ENCODE peak calls at places on chromosomes 11 and 22, in four cellular contexts. R is WTC11, V is K562, S is HepG2. H is an unnamed sample.

GRCh38 chr11:125995313-125995712 is 49.5 kb downstream of the VSIG10L2 start:
- DNase-seq in R (no peak), S (no peak), V (no peak), H (no peak)

GRCh38 chr22:44363214-44363979 is 50.6 kb upstream of the SHISAL1 start:
- DNase-seq in R (no peak), S (peak; percentile 14), V (no peak), H (peak; percentile 90)

GRCh38 chr11:1732421-1733008 is 17.9 kb downstream of the IFITM10 start:
- DNase-seq in S (no peak), V (no peak), R (no peak), H (no peak)

GRCh38 chr11:75014129-75014528 is 25.4 kb downstream of the NEU3 start:
- DNase-seq in V (no peak), R (no peak), S (no peak), H (no peak)

GRCh38 chr11:14384338-14384737 is 25.4 kb upstream of the RRAS2 start:
- DNase-seq in S (no peak), V (no peak), R (no peak), H (no peak)

GRCh38 chr11:83120328-83120727 is 36.6 kb upstream of the PCF11 start:
- DNase-seq in R (no peak), V (no peak), S (no peak), H (no peak)

GRCh38 chr22:42711895-42712837 is 8.5 kb downstream of the A4GALT start:
- DNase-seq in S (no peak), V (no peak), R (no peak), H (no peak)

GRCh38 chr22:23376256-23376655 is 195.9 kb downstream of the BCR start:
- DNase-seq in S (peak; percentile 18), V (peak; percentile 65), R (peak; percentile 64), H (peak; percentile 23)

GRCh38 chr22:36641902-36642640 is 61.5 kb downstream of the CACNG2 start:
- DNase-seq in V (no peak), S (no peak), R (no peak), H (no peak)

GRCh38 chr22:40746428-40747220 is 67.3 kb downstream of the MCHR1 start:
- DNase-seq in R (no peak), S (no peak), V (no peak), H (no peak)

GRCh38 chr11:65295001-65295400 is 19.7 kb upstream of the CDC42EP2 start:
- DNase-seq in R (no peak), V (no peak), S (no peak), H (no peak)
- TF ChIP-seq JUN in R (no peak), V (no peak), S (no peak), H (no peak)

GRCh38 chr11:64305075-64305690 is at the start of gene ESRRA:
- DNase-seq in V (peak; percentile 95), S (peak; percentile 97), R (peak; percentile 100), H (peak; percentile 94)
- TF ChIP-seq NR3C1 in V (no peak), S (no peak), R (no peak), H (no peak)

GRCh38 chr11:10122337-10123197 is 171.5 kb downstream of the SBF2 start:
- DNase-seq in S (no peak), V (no peak), R (no peak), H (peak; percentile 31)
- TF ChIP-seq JUN in S (no peak), V (no peak), R (no peak), H (no peak)

DNA sequence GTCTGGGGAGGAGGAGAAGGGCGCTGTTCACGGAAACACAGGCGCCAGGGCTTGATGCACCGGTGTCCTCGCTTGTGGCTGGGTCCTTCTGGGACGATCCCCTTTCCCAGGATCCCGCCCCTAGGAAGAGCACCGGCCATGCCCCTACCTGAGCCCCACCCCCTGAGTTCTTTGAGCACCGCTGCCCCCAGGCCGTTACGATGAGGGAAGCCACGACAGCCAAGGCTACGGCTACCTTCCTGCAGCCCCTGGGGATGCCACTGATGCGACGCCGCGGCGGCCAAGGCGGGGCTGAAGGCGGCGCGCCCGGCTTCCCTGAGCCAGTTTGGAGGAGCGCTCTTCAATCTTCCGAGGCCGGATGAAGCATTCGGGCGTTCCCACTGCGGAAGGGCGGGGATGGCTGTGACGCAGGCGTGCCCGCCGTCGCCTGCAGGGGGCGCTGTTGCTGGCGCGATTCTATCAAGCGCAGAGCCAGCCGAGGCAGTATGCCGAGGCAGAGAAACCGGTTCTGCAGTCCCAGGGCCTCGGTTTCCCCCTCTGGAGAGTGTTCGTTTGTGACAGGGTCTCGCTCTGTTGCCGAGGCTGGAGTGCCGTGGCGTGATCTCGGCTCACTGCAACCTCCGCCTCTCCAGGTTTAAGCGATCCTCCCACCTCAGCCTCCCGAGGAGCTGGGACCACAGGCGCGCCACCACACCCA is 9.7 kb upstream of the NEFH start:
- DNase-seq in V (peak; percentile 81), R (peak; percentile 95), S (peak; percentile 26), H (peak; percentile 66)
- TF ChIP-seq NR3C1 in V (no peak), R (no peak), S (no peak), H (no peak)

DNA sequence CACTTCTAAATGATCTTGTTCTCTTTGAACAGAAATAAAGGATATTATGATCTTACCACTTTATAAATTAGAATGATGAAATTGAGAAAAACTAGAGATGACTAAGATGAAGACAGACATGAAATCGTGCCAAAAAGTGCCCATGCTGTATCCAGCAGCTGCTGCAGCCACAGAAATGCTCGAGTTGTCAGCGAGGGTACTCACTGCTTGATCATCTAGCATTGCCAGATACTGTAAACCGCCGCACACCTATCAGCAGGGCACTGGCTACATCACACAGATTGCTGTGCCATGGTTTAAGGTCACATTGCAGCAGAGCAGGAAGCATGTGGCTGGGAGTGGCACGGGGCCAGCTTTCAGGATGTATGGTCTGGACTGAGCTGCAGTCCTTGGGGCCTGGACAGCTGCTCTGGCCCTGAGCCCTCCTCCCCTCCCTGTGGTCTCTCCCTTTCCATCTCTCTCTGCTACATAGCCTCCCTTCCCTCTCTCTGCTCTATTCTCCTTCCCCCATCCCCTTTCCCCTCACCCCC is 51.0 kb upstream of the SEPTIN5 start:
- DNase-seq in S (no peak), V (no peak), R (no peak), H (no peak)
- TF ChIP-seq JUN in S (no peak), V (no peak), R (no peak), H (no peak)

GRCh38 chr11:123939317-123939716 is at the start of gene OR4D5:
- DNase-seq in S (no peak), V (no peak), R (no peak), H (no peak)
- TF ChIP-seq NR3C1 in S (no peak), V (no peak), R (no peak), H (no peak)

GRCh38 chr11:117821431-117821830 is 3.1 kb downstream of the FXYD2 start:
- DNase-seq in R (no peak), V (no peak), S (no peak), H (no peak)

GRCh38 chr11:117820071-117820470 is 4.5 kb downstream of the FXYD2 start:
- DNase-seq in S (no peak), R (no peak), V (no peak), H (no peak)

GRCh38 chr11:117819096-117820040 is 5.2 kb downstream of the FXYD2 start:
- DNase-seq in V (peak; percentile 59), R (peak; percentile 82), S (peak; percentile 61), H (peak; percentile 76)

GRCh38 chr11:117822031-117822521 is 2.5 kb downstream of the FXYD2 start:
- DNase-seq in S (no peak), R (peak; percentile 72), V (peak; percentile 56), H (no peak)

GRCh38 chr11:117820516-117820915 is 4.0 kb downstream of the FXYD2 start:
- DNase-seq in S (no peak), R (no peak), V (no peak), H (no peak)
- TF ChIP-seq JUN in S (no peak), R (no peak), V (no peak), H (no peak)

GRCh38 chr22:29011868-29012428 is 49.7 kb downstream of the C22orf31 start:
- DNase-seq in R (no peak), V (no peak), S (no peak), H (no peak)
- TF ChIP-seq NR3C1 in R (no peak), V (no peak), S (no peak), H (no peak)